ENCODE peak calls at places on chromosomes 11 and 22, in nine cellular contexts. T, K, O, Y, P, N, F, X and C are unnamed samples.

GRCh38 chr11:35274909-35275807 is 136.2 kb downstream of the CD44 start:
- DNase-seq in X (no peak), K (no peak), N (no peak), P (no peak), T (no peak), Y (no peak), F (peak), O (no peak), C (no peak)

GRCh38 chr11:63536669-63537292 is at the start of gene PLAAT4:
- DNase-seq in N (peak), P (no peak), T (peak), Y (peak), F (peak), K (peak), O (no peak), X (no peak), C (no peak)

GRCh38 chr11:118139578-118139977 is 13.0 kb downstream of the SCN4B start:
- DNase-seq in Y (no peak), O (no peak), N (no peak), K (no peak), X (no peak), F (no peak), T (no peak), P (no peak), C (no peak)

GRCh38 chr11:66113132-66113856 is 43.2 kb downstream of the PACS1 start:
- DNase-seq in O (no peak), T (no peak), P (no peak), X (peak), Y (no peak), K (peak), F (peak), N (no peak), C (peak)

GRCh38 chr22:42747701-42748513 is 27.2 kb upstream of the A4GALT start:
- DNase-seq in P (no peak), X (no peak), F (no peak), K (peak), T (peak), O (no peak), Y (no peak), N (no peak), C (peak)

GRCh38 chr11:79290766-79291165 is 150.1 kb downstream of the TENM4 start:
- DNase-seq in P (no peak), Y (no peak), K (no peak), N (no peak), O (no peak), F (peak), T (no peak), X (no peak), C (no peak)

GRCh38 chr11:102158151-102158734 is 48.0 kb downstream of the YAP1 start:
- DNase-seq in P (no peak), X (no peak), F (no peak), K (no peak), T (no peak), Y (no peak), O (no peak), N (no peak), C (no peak)

GRCh38 chr11:44615913-44616806 is 50.7 kb downstream of the CD82 start:
- DNase-seq in Y (peak), X (no peak), F (no peak), P (peak), O (no peak), K (no peak), T (no peak), N (no peak), C (no peak)

GRCh38 chr11:26187639-26188038 is 144.3 kb upstream of the ANO3 start:
- DNase-seq in K (peak), Y (no peak), P (no peak), N (no peak), O (no peak), F (no peak), X (peak), T (no peak), C (peak)

GRCh38 chr11:8015753-8016239 is 28.7 kb downstream of the EIF3F start:
- DNase-seq in P (no peak), N (no peak), Y (no peak), O (peak), X (no peak), K (peak), T (no peak), F (no peak), C (no peak)

GRCh38 chr11:102806296-102806695 is 8.3 kb upstream of the MMP1 start:
- DNase-seq in F (no peak), T (no peak), K (peak), O (no peak), P (no peak), Y (no peak), N (no peak), X (no peak), C (no peak)

GRCh38 chr22:46067159-46068111 is 82.9 kb upstream of the PPARA start:
- DNase-seq in K (no peak), F (peak), X (no peak), O (no peak), Y (peak), P (peak), T (peak), N (no peak), C (no peak)

GRCh38 chr22:32796865-32797573 is 4.5 kb upstream of the TIMP3 start:
- DNase-seq in X (peak), P (peak), K (peak), F (peak), N (peak), Y (peak), T (peak), O (peak), C (peak)

GRCh38 chr22:45781459-45781858 is 109.8 kb downstream of the ATXN10 start:
- DNase-seq in Y (no peak), P (no peak), K (peak), N (no peak), O (no peak), T (no peak), X (no peak), F (no peak), C (no peak)

GRCh38 chr22:46078241-46079092 is 71.9 kb upstream of the PPARA start:
- DNase-seq in N (no peak), Y (peak), F (no peak), X (no peak), T (no peak), P (peak), O (no peak), K (no peak), C (no peak)

GRCh38 chr11:128715691-128716153 is 21.9 kb downstream of the FLI1 start:
- DNase-seq in T (no peak), X (no peak), P (no peak), Y (no peak), N (no peak), O (no peak), K (peak), F (no peak), C (no peak)

GRCh38 chr22:36745301-36745995 is 30.5 kb downstream of the IFT27 start:
- DNase-seq in X (no peak), O (peak), F (no peak), N (no peak), Y (no peak), K (no peak), P (no peak), T (no peak), C (no peak)

GRCh38 chr11:64372802-64373597 is 14.0 kb downstream of the RPS6KA4 start:
- DNase-seq in N (no peak), Y (peak), O (peak), T (peak), K (no peak), P (peak), F (peak), X (no peak), C (no peak)

GRCh38 chr11:120248551-120249278 is 8.8 kb downstream of the POU2F3 start:
- DNase-seq in K (peak), F (no peak), T (no peak), P (no peak), N (no peak), X (no peak), O (no peak), Y (no peak), C (no peak)

GRCh38 chr22:19407649-19408606 is 23.6 kb downstream of the HIRA start:
- DNase-seq in P (no peak), K (peak), X (no peak), T (peak), F (no peak), O (no peak), N (no peak), Y (peak), C (no peak)

GRCh38 chr11:66291303-66291705 is 390 bp upstream of the TMEM151A start:
- DNase-seq in F (peak), X (no peak), Y (no peak), P (no peak), O (no peak), T (no peak), N (no peak), K (no peak), C (no peak)

GRCh38 chr11:119850822-119851409 is 121.9 kb upstream of the NECTIN1 start:
- DNase-seq in F (no peak), T (no peak), N (no peak), Y (no peak), O (no peak), K (no peak), P (no peak), X (no peak), C (no peak)

GRCh38 chr11:36577859-36578258 is 10.1 kb downstream of the RAG1 start:
- DNase-seq in X (no peak), N (no peak), K (peak), T (peak), O (no peak), P (no peak), F (no peak), Y (no peak), C (no peak)

GRCh38 chr22:37777122-37777687 is 30.5 kb upstream of the GCAT start:
- DNase-seq in O (no peak), N (no peak), X (no peak), P (no peak), F (peak), Y (no peak), T (peak), K (peak), C (peak)

GRCh38 chr11:123253223-123253622 is 58.2 kb upstream of the CLMP start:
- DNase-seq in O (no peak), Y (no peak), N (no peak), P (no peak), K (no peak), F (no peak), T (no peak), X (no peak), C (no peak)

GRCh38 chr11:131137046-131137445 is 220.8 kb upstream of the SNX19 start:
- DNase-seq in T (no peak), F (no peak), X (no peak), Y (no peak), K (peak), P (no peak), O (no peak), N (no peak), C (peak)

GRCh38 chr22:37255558-37256006 is 11.5 kb upstream of the RAC2 start:
- DNase-seq in N (no peak), X (no peak), P (no peak), F (no peak), K (no peak), O (no peak), Y (no peak), T (no peak), C (no peak)

GRCh38 chr11:57546869-57547518 is 9.6 kb downstream of the SMTNL1 start:
- DNase-seq in O (peak), X (peak), F (peak), Y (no peak), N (no peak), P (no peak), T (peak), K (peak), C (no peak)

GRCh38 chr11:116180806-116181600 is 591.8 kb downstream of the BUD13 start:
- DNase-seq in P (no peak), X (no peak), Y (peak), K (no peak), O (peak), F (no peak), N (no peak), T (no peak), C (no peak)

GRCh38 chr22:37079668-37080171 is 28.2 kb downstream of the KCTD17 start:
- DNase-seq in N (peak), K (peak), X (no peak), P (no peak), O (no peak), F (peak), Y (no peak), T (no peak), C (peak)

GRCh38 chr11:43393765-43394355 is 35.1 kb downstream of the TTC17 start:
- DNase-seq in K (peak), N (no peak), P (no peak), Y (peak), T (no peak), O (no peak), X (no peak), F (no peak), C (no peak)

GRCh38 chr11:69295995-69296889 is 2.3 kb downstream of the MYEOV start:
- DNase-seq in K (peak), P (no peak), X (no peak), F (no peak), T (no peak), O (no peak), Y (no peak), N (no peak), C (no peak)

GRCh38 chr11:121194731-121195596 is 93.9 kb downstream of the TECTA start:
- DNase-seq in Y (no peak), N (peak), T (peak), F (peak), O (peak), P (no peak), K (peak), X (peak), C (peak)

GRCh38 chr22:29266564-29267461 is 968 bp downstream of the RHBDD3 start:
- DNase-seq in N (no peak), P (no peak), F (peak), O (no peak), Y (no peak), T (peak), X (no peak), K (peak), C (no peak)

GRCh38 chr11:86919557-86920210 is 35.5 kb downstream of the FZD4 start:
- DNase-seq in N (no peak), T (peak), K (peak), O (peak), X (peak), P (no peak), Y (no peak), F (peak), C (no peak)

GRCh38 chr11:14029971-14030531 is 67.5 kb downstream of the SPON1 start:
- DNase-seq in X (no peak), Y (peak), N (no peak), T (no peak), K (peak), O (no peak), F (peak), P (no peak), C (no peak)

GRCh38 chr11:69460540-69461257 is 20.8 kb upstream of the LINC01488 start:
- DNase-seq in P (no peak), F (no peak), K (peak), O (no peak), N (no peak), X (no peak), Y (no peak), T (no peak), C (no peak)

GRCh38 chr22:37486224-37486845 is at the start of gene MFNG:
- DNase-seq in K (peak), F (peak), X (no peak), P (no peak), N (peak), Y (peak), O (peak), T (peak), C (no peak)